ENCODE peak calls at places on chromosomes 4 and X, in nine cellular contexts. C is mucosa of descending colon; P is NCI-H748 treated with DMSO at 0.1 percent for 48 hours; W is fibroblast of mammary gland; L is cardiac fibroblast; Z is stimulated activated CD4-positive, alpha-beta T cell treated with anti-CD3 and anti-CD28 coated beads, Interleukin-2, amount 100 ng/mL, for 4 hours; S is T-cell; E is AG10803; T is cardiac muscle cell. J is an unnamed sample.

GRCh38 chr4:116925900-116926457 is 159.4 kb downstream of the TRAM1L1 start:
- DNase-seq in C (no peak), P (no peak), W (no peak), L (no peak), Z (no peak), S (no peak), E (no peak), T (no peak), J (peak; percentile 49)

GRCh38 chr4:31052519-31052918 is 332.4 kb downstream of the PCDH7 start:
- DNase-seq in C (no peak), P (no peak), W (no peak), L (no peak), Z (no peak), S (no peak), E (no peak), T (no peak), J (no peak)

GRCh38 chrX:7062912-7063311 is 84.6 kb upstream of the STS start:
- DNase-seq in C (no peak), P (no peak), W (no peak), L (no peak), Z (no peak), S (no peak), E (no peak), T (peak; percentile 7), J (no peak)

GRCh38 chrX:23742174-23742692 is 843 bp downstream of the ACOT9 start:
- DNase-seq in C (no peak), P (no peak), W (peak; percentile 64), L (peak; percentile 75), Z (no peak), S (no peak), E (peak; percentile 80), T (peak; percentile 65), J (no peak)

GRCh38 chr4:171876636-171877035 is 63.4 kb downstream of the GALNTL6 start:
- DNase-seq in C (no peak), P (no peak), W (no peak), L (no peak), Z (no peak), S (no peak), E (peak; percentile 25), T (no peak), J (no peak)

GRCh38 chrX:48802089-48802812 is 384 bp downstream of the HDAC6 start:
- DNase-seq in C (peak; percentile 89), P (peak; percentile 78), W (peak; percentile 75), L (peak; percentile 81), Z (peak; percentile 24), S (no peak), E (peak; percentile 72), T (peak; percentile 86), J (peak; percentile 65)

GRCh38 chr4:72006576-72006975 is 25.2 kb upstream of the NPFFR2 start:
- DNase-seq in C (no peak), P (no peak), W (peak; percentile 69), L (peak; percentile 80), Z (no peak), S (no peak), E (peak; percentile 48), T (peak; percentile 3), J (no peak)

GRCh38 chr4:127809173-127809800 is 27.2 kb downstream of the HSPA4L start:
- DNase-seq in C (no peak), P (no peak), W (peak; percentile 8), L (peak; percentile 18), Z (no peak), S (no peak), E (peak; percentile 13), T (peak; percentile 35), J (peak; percentile 5)

GRCh38 chr4:144670776-144671175 is 24.8 kb downstream of the HHIP start:
- DNase-seq in C (no peak), P (no peak), W (no peak), L (no peak), Z (no peak), S (no peak), E (no peak), T (no peak), J (no peak)

GRCh38 chr4:145843148-145843547 is 95.5 kb downstream of the ZNF827 start:
- DNase-seq in C (no peak), P (no peak), W (peak; percentile 82), L (peak; percentile 84), Z (no peak), S (no peak), E (peak; percentile 91), T (peak; percentile 89), J (no peak)

GRCh38 chrX:82384401-82384800 is 1123.7 kb upstream of the POU3F4 start:
- DNase-seq in C (no peak), P (no peak), W (no peak), L (no peak), Z (no peak), S (no peak), E (no peak), T (no peak), J (no peak)

GRCh38 chr4:82733636-82734035 is 65.0 kb downstream of the SCD5 start:
- DNase-seq in C (no peak), P (no peak), W (peak; percentile 90), L (peak; percentile 73), Z (no peak), S (no peak), E (no peak), T (peak; percentile 34), J (no peak)

J was measured in endothelial cell.